ENCODE peak calls at places on chromosomes 7 and 10, in seven cellular contexts. H is RWPE1; E is SJSA1; T is myocyte; W is stimulated activated CD4-positive, alpha-beta T cell treated with anti-CD3 and anti-CD28 coated beads, Interleukin-15, amount 100 ng/mL, for 1 hour; K is ovary; L is IMR-90. D is an unnamed sample.

GRCh38 chr7:117075934-117076333 is 122.6 kb downstream of the ST7 start:
- DNase-seq in L (no peak), K (no peak), E (no peak), H (no peak), T (no peak), W (no peak), D (no peak)

GRCh38 chr7:116804459-116804858 is 57.9 kb upstream of the CAPZA2 start:
- DNase-seq in L (no peak), W (no peak), K (no peak), T (no peak), H (no peak), E (no peak), D (no peak)

GRCh38 chr7:26704786-26705185 is 159.6 kb downstream of the SKAP2 start:
- DNase-seq in E (no peak), H (no peak), T (peak; percentile 49), L (peak; percentile 58), W (no peak), K (peak; percentile 16), D (no peak)

GRCh38 chr7:43689115-43689514 is 40.2 kb downstream of the COA1 start:
- DNase-seq in E (no peak), H (no peak), T (no peak), W (no peak), L (no peak), K (no peak), D (no peak)

GRCh38 chr10:61272781-61273180 is 180.4 kb downstream of the TMEM26 start:
- DNase-seq in T (no peak), E (no peak), K (no peak), H (no peak), L (no peak), W (no peak), D (no peak)

GRCh38 chr7:117273325-117274292 is 49.2 kb downstream of the WNT2 start:
- DNase-seq in E (no peak), K (no peak), H (peak; percentile 56), W (no peak), L (no peak), T (no peak), D (no peak)

GRCh38 chr10:94065344-94065743 is 71.6 kb downstream of the PLCE1 start:
- DNase-seq in W (no peak), T (no peak), K (no peak), L (peak; percentile 9), H (no peak), E (no peak), D (no peak)

GRCh38 chr7:124566576-124566975 is 199.0 kb downstream of the GPR37 start:
- DNase-seq in K (no peak), L (peak; percentile 45), H (peak; percentile 49), T (no peak), E (no peak), W (no peak), D (no peak)

GRCh38 chr7:78125884-78126283 is 327.3 kb downstream of the PHTF2 start:
- DNase-seq in L (peak; percentile 93), K (no peak), E (peak; percentile 25), H (no peak), T (no peak), W (no peak), D (no peak)

GRCh38 chr7:148807451-148807850 is 76.6 kb downstream of the EZH2 start:
- DNase-seq in L (no peak), K (no peak), E (no peak), W (no peak), T (peak; percentile 60), H (no peak), D (no peak)

GRCh38 chr7:69845721-69846495 is 247.6 kb downstream of the AUTS2 start:
- DNase-seq in E (no peak), T (no peak), L (no peak), H (no peak), K (no peak), W (no peak), D (no peak)

GRCh38 chr7:54969190-54969967 is 49.4 kb upstream of the EGFR start:
- DNase-seq in K (no peak), W (no peak), E (no peak), T (no peak), L (peak; percentile 17), H (peak; percentile 33), D (no peak)

GRCh38 chr10:84097787-84098353 is 41.4 kb upstream of the GHITM start:
- DNase-seq in E (no peak), W (no peak), H (no peak), K (no peak), T (peak; percentile 16), L (peak; percentile 10), D (no peak)

GRCh38 chr10:52517017-52517416 is 202.9 kb downstream of the DKK1 start:
- DNase-seq in H (no peak), W (no peak), L (no peak), E (peak; percentile 29), T (peak; percentile 26), K (no peak), D (no peak)

GRCh38 chr10:78342787-78343186 is 309.1 kb downstream of the RPS24 start:
- DNase-seq in L (no peak), K (no peak), T (no peak), E (no peak), H (no peak), W (no peak), D (no peak)

GRCh38 chr7:92625617-92626016 is 35.4 kb upstream of the FAM133B start:
- DNase-seq in E (no peak), W (no peak), T (no peak), L (peak; percentile 33), K (no peak), H (peak; percentile 26), D (no peak)

GRCh38 chr10:93379366-93380042 is 102.6 kb downstream of the MYOF start:
- DNase-seq in L (peak; percentile 86), H (peak; percentile 60), K (no peak), T (peak; percentile 89), E (peak; percentile 59), W (no peak), D (no peak)

GRCh38 chr10:791639-792038 is 102.2 kb upstream of the DIP2C start:
- DNase-seq in T (no peak), H (no peak), E (no peak), W (no peak), L (no peak), K (no peak), D (no peak)

GRCh38 chr7:150769768-150770167 is 30.4 kb downstream of the TMEM176B start:
- DNase-seq in L (no peak), H (no peak), K (no peak), W (no peak), T (no peak), E (no peak), D (no peak)

GRCh38 chr7:14754631-14755030 is 147.9 kb downstream of the DGKB start:
- DNase-seq in T (peak; percentile 11), E (no peak), W (no peak), K (no peak), H (no peak), L (peak; percentile 62), D (no peak)

D was measured in CD8-positive, alpha-beta T cell.